ENCODE peak calls at places on chromosomes 2 and 18, in seven cellular contexts. D is GM23248, Z is PC-3, Y is SK-N-SH, P is HCT116, A is hepatocyte, I is MM.1S. N is an unnamed sample.

GRCh38 chr18:14930576-14930975 is 182.6 kb downstream of the ANKRD30B start:
- DNase-seq in A (no peak), D (no peak), I (no peak), Y (no peak), P (no peak), Z (no peak), N (no peak)

GRCh38 chr2:144330951-144331651 is 188.8 kb downstream of the ZEB2 start:
- DNase-seq in P (no peak), I (peak), Z (peak), Y (peak), D (peak), A (peak), N (no peak)

GRCh38 chr2:240259201-240259923 is 118.9 kb upstream of the OTOS start:
- DNase-seq in Z (no peak), A (peak), P (no peak), I (no peak), Y (peak), D (no peak), N (no peak)

GRCh38 chr18:21599585-21600525 is 649 bp downstream of the ESCO1 start:
- DNase-seq in D (peak), P (no peak), A (peak), Y (peak), Z (peak), I (peak), N (peak)

GRCh38 chr18:34131008-34131407 is 93.7 kb downstream of the NOL4 start:
- DNase-seq in I (no peak), A (no peak), P (no peak), Z (no peak), Y (no peak), D (no peak), N (no peak)

GRCh38 chr2:52079602-52080001 is 1047.7 kb upstream of the NRXN1 start:
- DNase-seq in D (no peak), Y (no peak), Z (no peak), A (no peak), I (no peak), P (no peak), N (no peak)

GRCh38 chr18:76707534-76707933 is 114.8 kb upstream of the ZNF236 start:
- DNase-seq in Z (no peak), P (no peak), I (no peak), D (no peak), Y (no peak), A (no peak), N (no peak)

GRCh38 chr2:160332318-160332717 is 132.2 kb upstream of the ITGB6 start:
- DNase-seq in P (no peak), D (peak), A (no peak), Z (peak), I (peak), Y (peak), N (no peak)

GRCh38 chr2:125516496-125517109 is 1139.4 kb upstream of the GYPC start:
- DNase-seq in P (no peak), I (peak), Z (peak), Y (peak), D (peak), A (peak), N (peak)

GRCh38 chr2:152223997-152224396 is 48.4 kb upstream of the STAM2 start:
- DNase-seq in Z (no peak), Y (no peak), D (no peak), I (no peak), A (peak), P (no peak), N (no peak)

GRCh38 chr2:231359948-231360347 is 35.6 kb upstream of the B3GNT7 start:
- DNase-seq in Z (no peak), A (no peak), P (no peak), D (no peak), Y (peak), I (no peak), N (no peak)

GRCh38 chr2:160783481-160783880 is 289.9 kb upstream of the RBMS1 start:
- DNase-seq in Z (no peak), I (no peak), P (no peak), D (peak), A (no peak), Y (no peak), N (no peak)

GRCh38 chr18:50973367-50974126 is 5.7 kb downstream of the ELAC1 start:
- DNase-seq in A (peak), D (peak), Z (peak), P (no peak), I (no peak), Y (no peak), N (no peak)

GRCh38 chr18:50969448-50969847 is 1.6 kb downstream of the ELAC1 start:
- DNase-seq in I (no peak), A (no peak), P (no peak), Y (no peak), Z (no peak), D (no peak), N (no peak)

GRCh38 chr18:50967714-50968661 is at the start of gene ELAC1:
- DNase-seq in A (peak), P (peak), Y (peak), I (peak), Z (peak), D (peak), N (peak)

DNA sequence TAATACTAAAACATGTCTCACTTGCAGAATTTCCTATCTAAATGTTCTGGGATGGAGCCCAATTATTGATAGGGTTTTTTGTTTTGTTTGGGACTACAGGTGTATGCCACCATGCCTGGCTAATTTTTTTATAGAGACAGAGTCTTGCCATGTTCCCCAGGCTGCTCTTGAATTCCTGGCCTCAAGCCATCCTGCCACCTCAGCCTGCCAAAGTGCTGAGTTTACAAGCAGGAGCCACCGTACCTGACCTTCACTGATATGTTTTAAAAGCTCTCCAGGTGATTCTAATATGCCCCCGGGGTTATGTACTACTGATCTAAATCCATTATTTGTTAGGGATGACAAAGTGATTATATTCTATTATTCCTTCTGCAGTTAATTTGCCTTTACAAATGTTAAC is 2.2 kb downstream of the ELAC1 start:
- DNase-seq in A (no peak), I (no peak), Z (peak), D (no peak), Y (no peak), P (no peak), N (no peak)
- H3K27ac ChIP-seq in A (no peak), I (no peak), Z (no peak), D (no peak), Y (no peak), P (no peak), N (no peak)

GRCh38 chr2:9206991-9207640 is 504 bp downstream of the ASAP2 start:
- DNase-seq in Z (no peak), I (peak), Y (peak), A (no peak), P (no peak), D (peak), N (no peak)

GRCh38 chr2:9207641-9208301 is 1.2 kb downstream of the ASAP2 start:
- DNase-seq in Z (peak), I (peak), D (peak), A (peak), Y (peak), P (no peak), N (peak)

GRCh38 chr2:9205481-9205880 is 1.1 kb upstream of the ASAP2 start:
- DNase-seq in D (no peak), P (no peak), Y (no peak), A (no peak), I (no peak), Z (no peak), N (no peak)

GRCh38 chr2:9204939-9205338 is 1.7 kb upstream of the ASAP2 start:
- DNase-seq in Y (no peak), P (no peak), A (no peak), I (no peak), Z (no peak), D (no peak), N (no peak)

DNA sequence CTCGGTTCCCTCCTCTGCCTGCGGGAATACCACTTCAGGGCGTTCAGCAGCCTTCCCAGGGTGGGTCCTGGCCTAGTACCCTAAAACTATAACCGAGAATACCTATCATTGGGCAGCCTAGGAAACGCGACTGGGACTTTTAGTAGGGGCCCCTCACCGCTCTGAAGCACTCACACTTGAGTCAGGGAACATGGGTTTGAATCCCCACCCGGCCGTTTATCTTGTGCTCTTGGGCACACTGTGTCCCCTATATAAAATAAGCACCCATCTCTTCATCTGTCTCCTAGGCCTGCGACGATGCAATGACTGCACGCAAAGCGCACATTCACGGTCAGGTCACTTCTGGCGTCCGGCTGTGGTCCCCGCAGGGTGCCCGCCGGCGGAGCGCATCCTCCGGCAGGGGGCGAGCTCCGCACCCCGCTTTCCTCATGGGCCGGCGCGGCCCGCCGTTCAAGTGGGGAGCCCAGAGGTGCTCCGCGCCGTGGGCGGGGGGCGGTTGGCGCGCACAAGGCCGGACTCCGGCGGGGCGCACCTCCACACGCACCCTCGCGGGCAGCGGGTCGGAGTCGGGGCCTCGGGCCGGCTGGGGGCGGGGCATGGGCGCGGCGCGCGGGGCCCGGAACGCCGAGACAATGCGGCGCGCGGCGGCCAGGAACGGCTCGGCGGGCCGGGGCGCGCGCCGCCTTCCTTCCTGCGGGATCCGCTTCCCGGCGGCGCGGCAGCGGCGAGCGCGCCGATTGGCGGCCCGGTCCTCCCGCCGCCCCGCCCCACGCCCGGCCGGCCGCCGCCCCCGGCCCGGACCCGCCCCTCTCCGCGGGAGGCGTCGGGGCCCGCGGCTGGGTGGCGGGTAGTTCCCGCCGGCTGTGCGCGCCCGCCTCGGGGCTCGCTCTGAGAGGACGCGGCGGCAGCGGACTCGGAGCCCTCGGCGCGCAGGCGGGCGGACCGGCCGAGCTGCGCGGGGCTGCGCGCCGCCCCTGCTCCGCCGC is at the start of gene ASAP2:
- DNase-seq in A (peak), D (peak), I (peak), P (no peak), Z (peak), Y (peak), N (peak)
- TF ChIP-seq EZH2phosphoT487 in A (no peak), D (no peak), I (no peak), P (no peak), Z (no peak), Y (no peak), N (no peak)

GRCh38 chr2:11750422-11750821 is 4.0 kb downstream of the LPIN1 start:
- DNase-seq in D (peak), A (no peak), P (no peak), I (peak), Y (no peak), Z (no peak), N (no peak)

GRCh38 chr2:11748018-11748860 is 1.8 kb downstream of the LPIN1 start:
- DNase-seq in Z (no peak), A (no peak), I (peak), D (no peak), Y (peak), P (no peak), N (no peak)

GRCh38 chr2:11750917-11751316 is 4.5 kb downstream of the LPIN1 start:
- DNase-seq in Z (no peak), A (no peak), Y (no peak), D (no peak), P (no peak), I (peak), N (no peak)

GRCh38 chr2:11749646-11750349 is 3.4 kb downstream of the LPIN1 start:
- DNase-seq in Z (no peak), D (no peak), P (no peak), I (peak), A (no peak), Y (peak), N (no peak)

GRCh38 chr2:11748861-11749645 is 2.6 kb downstream of the LPIN1 start:
- DNase-seq in P (no peak), A (no peak), D (no peak), Y (no peak), I (peak), Z (no peak), N (no peak)
- H3K27ac ChIP-seq in P (no peak), A (no peak), D (no peak), Y (peak), I (peak), Z (no peak), N (no peak)

DNA sequence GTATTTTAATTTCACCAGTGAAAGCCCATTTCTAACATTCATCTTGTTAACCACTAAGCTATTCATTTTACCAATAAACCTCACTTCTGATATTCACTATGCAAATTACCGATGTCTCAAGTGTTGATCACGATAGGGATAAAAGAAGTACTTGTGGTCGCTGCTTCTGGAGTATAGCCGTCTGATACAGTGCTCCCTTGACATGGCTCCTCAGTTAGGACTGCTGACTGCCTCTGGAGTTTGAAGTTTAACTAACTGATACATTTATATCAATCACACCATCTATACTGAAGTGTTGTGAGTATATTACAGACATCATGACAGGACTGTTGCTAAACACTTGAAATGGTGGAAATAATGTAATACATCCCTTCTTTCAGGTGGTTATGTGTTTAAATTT is 95.6 kb downstream of the EHBP1 start:
- DNase-seq in P (no peak), Y (no peak), A (no peak), D (no peak), I (no peak), Z (no peak), N (no peak)
- TF ChIP-seq EZH2phosphoT487 in P (no peak), Y (no peak), A (no peak), D (no peak), I (no peak), Z (no peak), N (no peak)

GRCh38 chr18:8620845-8621244 is 11.6 kb downstream of the RAB12 start:
- DNase-seq in I (no peak), D (no peak), P (no peak), Z (no peak), A (no peak), Y (no peak), N (no peak)
- H3K27ac ChIP-seq in I (no peak), D (no peak), P (no peak), Z (no peak), A (no peak), Y (no peak), N (no peak)

GRCh38 chr18:79625924-79626561 is 53.6 kb upstream of the CTDP1 start:
- DNase-seq in I (no peak), Z (no peak), P (no peak), A (no peak), D (no peak), Y (no peak), N (no peak)
- TF ChIP-seq EZH2phosphoT487 in I (no peak), Z (no peak), P (no peak), A (no peak), D (no peak), Y (no peak), N (no peak)

DNA sequence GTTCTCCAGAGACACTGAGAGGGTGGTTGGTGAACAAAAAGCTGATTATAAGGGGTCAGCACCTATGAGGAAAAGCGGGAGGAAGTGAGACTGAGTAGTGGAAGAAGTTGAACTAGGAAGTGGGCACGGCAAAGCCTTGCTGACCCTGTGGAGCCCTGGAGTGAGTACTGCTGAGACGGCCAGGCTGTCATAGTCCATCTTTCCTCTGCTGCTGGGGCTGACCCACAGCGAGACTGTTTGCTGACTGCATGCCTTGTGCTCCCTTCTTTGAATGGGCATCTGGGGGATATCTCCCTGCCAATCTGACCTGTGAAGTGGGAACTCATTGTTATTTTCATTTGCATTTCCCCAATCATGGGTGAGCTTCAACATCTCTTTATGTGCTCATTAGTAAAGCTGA is 92.4 kb upstream of the LDAH start:
- DNase-seq in P (no peak), Y (no peak), A (no peak), Z (no peak), I (no peak), D (no peak), N (no peak)
- H3K27ac ChIP-seq in P (no peak), Y (no peak), A (no peak), Z (no peak), I (no peak), D (no peak), N (no peak)

GRCh38 chr18:58716046-58716766 is 44.9 kb downstream of the MALT1 start:
- DNase-seq in D (no peak), Y (no peak), A (no peak), P (no peak), Z (no peak), I (no peak), N (no peak)
- TF ChIP-seq EZH2phosphoT487 in D (no peak), Y (no peak), A (no peak), P (no peak), Z (no peak), I (no peak), N (no peak)

GRCh38 chr2:62660582-62661262 is 44.8 kb upstream of the EHBP1 start:
- DNase-seq in Z (peak), A (no peak), D (peak), I (no peak), Y (no peak), P (no peak), N (no peak)

GRCh38 chr2:62661263-62661635 is 44.3 kb upstream of the EHBP1 start:
- DNase-seq in P (no peak), D (peak), Y (no peak), Z (no peak), I (no peak), A (no peak), N (peak)

GRCh38 chr2:62660087-62660486 is 45.4 kb upstream of the EHBP1 start:
- DNase-seq in Z (no peak), I (peak), D (peak), A (no peak), Y (no peak), P (no peak), N (no peak)

GRCh38 chr2:62654423-62654791 is 51.1 kb upstream of the EHBP1 start:
- DNase-seq in D (peak), P (no peak), I (no peak), Y (no peak), Z (peak), A (no peak), N (no peak)

GRCh38 chr2:62657752-62658151 is 47.8 kb upstream of the EHBP1 start:
- DNase-seq in Y (no peak), Z (no peak), P (no peak), D (no peak), A (no peak), I (peak), N (no peak)
- H3K27ac ChIP-seq in Y (no peak), Z (no peak), P (no peak), D (no peak), A (no peak), I (no peak), N (no peak)